ENCODE peak calls at places on chromosome 16, in nine cellular contexts. O is activated naive CD4-positive, alpha-beta T cell treated with anti-CD3 and anti-CD28 coated beads, Interleukin-2, amount 50 U/mL, for 16 hours; X is EH; D is GM19239; G is immature natural killer cell; Q is H7; R is hepatic stellate cell; F is fibroblast of pulmonary artery; T is colonic mucosa. U is an unnamed sample.

GRCh38 chr16:85551319-85551978 is 61.7 kb upstream of the GSE1 start:
- DNase-seq in O (no peak), X (no peak), D (no peak), G (peak; percentile 54), Q (no peak), R (no peak), F (no peak), T (peak; percentile 66), U (no peak)

GRCh38 chr16:2777231-2777902 is at the start of gene ELOB:
- DNase-seq in O (peak; percentile 92), X (peak; percentile 84), D (peak; percentile 97), G (peak; percentile 88), Q (peak; percentile 99), R (peak; percentile 98), F (peak; percentile 75), T (peak; percentile 89), U (peak; percentile 89)

GRCh38 chr16:48616571-48616970 is 6.6 kb upstream of the N4BP1 start:
- DNase-seq in O (no peak), X (no peak), D (no peak), G (no peak), Q (no peak), R (no peak), F (no peak), T (no peak), U (no peak)

GRCh38 chr16:10749680-10750035 is 6.0 kb downstream of the NUBP1 start:
- DNase-seq in O (no peak), X (peak; percentile 34), D (no peak), G (no peak), Q (no peak), R (no peak), F (no peak), T (no peak), U (peak; percentile 34)

GRCh38 chr16:57627184-57627871 is 1.1 kb upstream of the ADGRG1 start:
- DNase-seq in O (no peak), X (peak; percentile 93), D (no peak), G (no peak), Q (peak; percentile 80), R (peak; percentile 81), F (peak; percentile 75), T (no peak), U (peak; percentile 75)

GRCh38 chr16:82024274-82024673 is 10.8 kb upstream of the HSD17B2 start:
- DNase-seq in O (no peak), X (no peak), D (no peak), G (no peak), Q (no peak), R (no peak), F (no peak), T (no peak), U (no peak)

GRCh38 chr16:11361751-11362742 is 16.8 kb downstream of the RMI2 start:
- DNase-seq in O (no peak), X (peak; percentile 50), D (no peak), G (peak; percentile 64), Q (peak; percentile 20), R (no peak), F (no peak), T (no peak), U (no peak)

GRCh38 chr16:87464691-87465300 is 28.0 kb downstream of the ZCCHC14 start:
- DNase-seq in O (peak; percentile 24), X (peak; percentile 92), D (peak; percentile 31), G (no peak), Q (no peak), R (peak; percentile 90), F (peak; percentile 92), T (peak; percentile 58), U (peak; percentile 66)

GRCh38 chr16:3173892-3174617 is 13.9 kb upstream of the OR1F1 start:
- DNase-seq in O (no peak), X (peak; percentile 22), D (no peak), G (no peak), Q (peak; percentile 92), R (no peak), F (no peak), T (no peak), U (peak; percentile 67)

GRCh38 chr16:4136229-4136813 is 20.1 kb upstream of the ADCY9 start:
- DNase-seq in O (no peak), X (no peak), D (no peak), G (no peak), Q (peak; percentile 60), R (no peak), F (no peak), T (peak; percentile 70), U (peak; percentile 90)

GRCh38 chr16:1825381-1825863 is 1.2 kb downstream of the HAGH start:
- DNase-seq in O (no peak), X (no peak), D (no peak), G (no peak), Q (no peak), R (no peak), F (no peak), T (no peak), U (no peak)

GRCh38 chr16:50889746-50890145 is 147.9 kb downstream of the CYLD start:
- DNase-seq in O (no peak), X (no peak), D (no peak), G (no peak), Q (no peak), R (no peak), F (no peak), T (no peak), U (no peak)

GRCh38 chr16:19389246-19389645 is 28.4 kb upstream of the TMC5 start:
- DNase-seq in O (peak; percentile 17), X (peak; percentile 7), D (no peak), G (no peak), Q (peak; percentile 74), R (no peak), F (peak; percentile 13), T (peak; percentile 91), U (peak; percentile 66)

GRCh38 chr16:9695152-9695551 is 487.1 kb downstream of the GRIN2A start:
- DNase-seq in O (no peak), X (no peak), D (no peak), G (no peak), Q (peak; percentile 16), R (no peak), F (no peak), T (no peak), U (no peak)

GRCh38 chr16:82935781-82936180 is 309.0 kb downstream of the CDH13 start:
- DNase-seq in O (no peak), X (no peak), D (no peak), G (peak; percentile 48), Q (no peak), R (no peak), F (no peak), T (no peak), U (peak; percentile 7)

GRCh38 chr16:30562021-30562420 is 3.8 kb upstream of the ZNF764 start:
- DNase-seq in O (no peak), X (no peak), D (no peak), G (no peak), Q (no peak), R (no peak), F (no peak), T (peak; percentile 66), U (no peak)

GRCh38 chr16:142405-142804 is 3.9 kb upstream of the NPRL3 start:
- DNase-seq in O (no peak), X (no peak), D (no peak), G (no peak), Q (no peak), R (no peak), F (no peak), T (no peak), U (no peak)